ENCODE peak calls at places on chromosome 13, in nine cellular contexts. I, A, O, U, D, J, C, V and P are unnamed samples.

GRCh38 chr13:32272021-32272695 is 43.0 kb downstream of the ZAR1L start:
- DNase-seq in I (peak; percentile 52), A (no peak), O (no peak), U (no peak), D (no peak), J (no peak), C (no peak), V (no peak), P (no peak)

GRCh38 chr13:95137096-95137495 is 164.2 kb downstream of the ABCC4 start:
- DNase-seq in I (peak; percentile 46), A (no peak), O (no peak), U (peak; percentile 42), D (no peak), J (no peak), C (no peak), V (no peak), P (no peak)

GRCh38 chr13:95296326-95296939 is 4.8 kb downstream of the ABCC4 start:
- DNase-seq in I (peak; percentile 32), A (no peak), O (no peak), U (no peak), D (no peak), J (no peak), C (peak; percentile 69), V (no peak), P (peak; percentile 23)

GRCh38 chr13:32790731-32791130 is 204.5 kb downstream of the PDS5B start:
- DNase-seq in I (no peak), A (no peak), O (no peak), U (no peak), D (no peak), J (no peak), C (peak; percentile 18), V (no peak), P (no peak)

GRCh38 chr13:44780586-44781280 is 204.6 kb upstream of the TSC22D1 start:
- DNase-seq in I (peak; percentile 27), A (no peak), O (no peak), U (no peak), D (no peak), J (no peak), C (no peak), V (no peak), P (no peak)

GRCh38 chr13:110116072-110116487 is 190.9 kb downstream of the COL4A1 start:
- DNase-seq in I (peak; percentile 80), A (no peak), O (peak; percentile 85), U (peak; percentile 60), D (no peak), J (peak; percentile 90), C (peak; percentile 93), V (no peak), P (no peak)

GRCh38 chr13:65530688-65531087 is 1699.4 kb downstream of the PCDH9 start:
- DNase-seq in I (no peak), A (no peak), O (no peak), U (no peak), D (no peak), J (no peak), C (no peak), V (no peak), P (no peak)

GRCh38 chr13:79749985-79750551 is 269.1 kb downstream of the NDFIP2 start:
- DNase-seq in I (peak; percentile 67), A (peak; percentile 97), O (peak; percentile 59), U (peak; percentile 97), D (no peak), J (peak; percentile 85), C (peak; percentile 63), V (no peak), P (no peak)

GRCh38 chr13:112721198-112722104 is 31.6 kb downstream of the ATP11A start:
- DNase-seq in I (no peak), A (no peak), O (no peak), U (no peak), D (no peak), J (no peak), C (no peak), V (no peak), P (no peak)

GRCh38 chr13:24232474-24232873 is 72.0 kb downstream of the SPATA13 start:
- DNase-seq in I (no peak), A (no peak), O (no peak), U (no peak), D (no peak), J (peak; percentile 30), C (peak; percentile 41), V (no peak), P (no peak)

GRCh38 chr13:109836629-109837607 is 50.5 kb upstream of the IRS2 start:
- DNase-seq in I (no peak), A (no peak), O (no peak), U (no peak), D (no peak), J (no peak), C (no peak), V (no peak), P (no peak)

GRCh38 chr13:39915418-39915817 is 260.0 kb downstream of the COG6 start:
- DNase-seq in I (peak; percentile 15), A (no peak), O (no peak), U (no peak), D (no peak), J (no peak), C (no peak), V (no peak), P (no peak)